ENCODE peak calls at places on chromosomes 1 and 21, in six cellular contexts. J, B, C, N, M and E are unnamed samples.

GRCh38 chr1:248196965-248197364 is at the start of gene OR2M3:
- DNase-seq in J (no peak), B (no peak), C (no peak), N (no peak), M (no peak), E (no peak)

GRCh38 chr1:226953175-226953800 is 13.2 kb downstream of the COQ8A start:
- DNase-seq in J (no peak), B (peak; percentile 18), C (no peak), N (no peak), M (peak; percentile 30), E (no peak)

GRCh38 chr1:224168859-224169380 is 14.1 kb upstream of the DEGS1 start:
- DNase-seq in J (no peak), B (no peak), C (no peak), N (no peak), M (no peak), E (no peak)

GRCh38 chr1:221511797-221512196 is 230.1 kb downstream of the DUSP10 start:
- DNase-seq in J (no peak), B (no peak), C (no peak), N (no peak), M (no peak), E (no peak)

GRCh38 chr21:26795866-26796329 is 49.3 kb downstream of the ADAMTS1 start:
- DNase-seq in J (peak; percentile 63), B (peak; percentile 70), C (no peak), N (no peak), M (no peak), E (no peak)

GRCh38 chr1:167500283-167500860 is 18.0 kb downstream of the CD247 start:
- DNase-seq in J (no peak), B (no peak), C (no peak), N (no peak), M (no peak), E (no peak)

GRCh38 chr1:8003431-8004112 is 22.5 kb downstream of the ERRFI1 start:
- DNase-seq in J (no peak), B (no peak), C (no peak), N (no peak), M (no peak), E (no peak)

GRCh38 chr1:224637510-224637909 is 21.4 kb downstream of the CNIH3 start:
- DNase-seq in J (no peak), B (no peak), C (no peak), N (no peak), M (no peak), E (no peak)

GRCh38 chr1:38327559-38327973 is 281.0 kb upstream of the POU3F1 start:
- DNase-seq in J (no peak), B (no peak), C (no peak), N (no peak), M (no peak), E (no peak)

GRCh38 chr1:154837679-154838171 is 32.4 kb downstream of the KCNN3 start:
- DNase-seq in J (peak; percentile 83), B (no peak), C (no peak), N (no peak), M (no peak), E (no peak)

GRCh38 chr1:226646026-226646869 is 92.8 kb downstream of the ITPKB start:
- DNase-seq in J (no peak), B (no peak), C (no peak), N (no peak), M (no peak), E (no peak)

GRCh38 chr1:159008744-159009188 is 941 bp upstream of the IFI16 start:
- DNase-seq in J (peak; percentile 49), B (no peak), C (peak; percentile 55), N (peak; percentile 29), M (no peak), E (no peak)

DNA sequence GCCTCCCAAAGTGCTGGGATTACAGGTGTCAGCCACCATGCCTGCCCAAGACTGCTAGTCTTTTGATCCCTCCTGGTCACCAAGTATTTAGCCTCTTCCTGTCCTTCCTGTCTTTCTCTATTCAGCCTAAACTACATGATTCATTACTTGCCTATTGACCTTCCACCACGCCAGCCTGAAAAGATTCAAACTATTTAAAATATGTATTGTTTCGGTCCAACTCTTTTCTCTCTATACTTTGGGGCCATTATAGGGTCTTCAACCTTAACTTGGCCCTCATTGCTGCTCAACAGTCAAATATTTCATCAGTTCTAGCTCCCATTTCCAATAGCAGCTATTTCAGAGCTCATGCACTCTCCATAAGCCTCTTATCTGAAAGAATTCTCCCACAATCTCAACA is 153.0 kb downstream of the TNFSF18 start:
- DNase-seq in J (no peak), B (no peak), C (no peak), N (no peak), M (no peak), E (no peak)
- TF ChIP-seq CTCF in J (no peak), B (no peak), C (no peak), N (no peak), M (no peak), E (no peak)

GRCh38 chr1:74733616-74734484 is 898 bp downstream of the TYW3 start:
- DNase-seq in J (peak; percentile 15), B (peak; percentile 38), C (no peak), N (no peak), M (no peak), E (peak; percentile 12)

GRCh38 chr1:74731399-74732052 is 1.3 kb downstream of the CRYZ start:
- DNase-seq in J (no peak), B (no peak), C (no peak), N (no peak), M (peak; percentile 67), E (no peak)

GRCh38 chr1:74729741-74730478 is 2.9 kb downstream of the CRYZ start:
- DNase-seq in J (no peak), B (peak; percentile 24), C (no peak), N (no peak), M (no peak), E (no peak)

GRCh38 chr1:74737360-74737759 is 4.4 kb downstream of the TYW3 start:
- DNase-seq in J (no peak), B (no peak), C (no peak), N (no peak), M (no peak), E (no peak)

GRCh38 chr1:74732960-74733615 is at the start of the genes CRYZ and TYW3:
- DNase-seq in J (peak; percentile 90), B (peak; percentile 95), C (peak; percentile 77), N (peak; percentile 92), M (peak; percentile 96), E (peak; percentile 46)
- TF ChIP-seq CTCF in J (no peak), B (no peak), C (no peak), N (no peak), M (no peak), E (no peak)

DNA sequence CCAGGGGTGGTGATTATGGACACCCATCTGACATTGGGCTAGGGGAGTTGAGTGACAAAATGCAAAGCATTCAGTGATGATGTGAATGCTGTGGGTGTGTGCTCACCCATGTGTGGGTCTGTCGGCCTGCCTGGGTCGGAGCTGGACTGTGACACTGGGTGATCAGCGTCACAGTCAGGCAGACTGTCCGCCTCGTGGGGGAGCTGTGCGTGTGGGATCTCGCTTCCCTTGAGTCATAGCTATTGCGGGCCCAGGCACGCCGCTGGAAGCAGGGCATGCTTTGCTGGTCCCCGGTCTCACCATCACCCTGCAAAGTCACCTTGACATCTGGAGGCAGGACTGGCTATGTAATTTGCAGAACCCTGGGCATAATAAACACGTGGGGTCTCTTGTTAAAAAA is 156.9 kb upstream of the IGSF21 start:
- DNase-seq in J (no peak), B (no peak), C (no peak), N (no peak), M (no peak), E (no peak)
- TF ChIP-seq CTCF in J (no peak), B (no peak), C (no peak), N (no peak), M (no peak), E (no peak)

GRCh38 chr1:63807063-63807462 is 33.2 kb downstream of the ROR1 start:
- DNase-seq in J (no peak), B (no peak), C (no peak), N (no peak), M (no peak), E (no peak)
- TF ChIP-seq CTCF in J (no peak), B (no peak), C (no peak), N (no peak), M (no peak), E (no peak)

DNA sequence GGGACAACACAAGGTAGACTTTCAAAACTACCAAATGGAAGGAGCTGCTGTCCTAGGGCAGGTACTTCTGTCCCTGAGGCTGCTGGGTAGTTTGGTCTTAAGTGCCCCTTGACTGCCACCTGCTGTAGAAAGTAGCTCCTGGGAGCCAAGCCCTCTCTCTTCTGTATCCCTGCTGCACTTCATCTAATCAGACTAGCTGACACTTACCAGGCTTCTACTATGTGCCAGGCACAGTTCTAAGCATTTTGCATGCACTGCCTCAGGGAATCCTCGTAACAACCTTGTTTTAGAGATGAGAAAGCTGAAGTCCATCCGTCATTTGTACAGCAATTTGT is 15.9 kb upstream of the SRSF4 start:
- DNase-seq in J (peak; percentile 48), B (no peak), C (no peak), N (no peak), M (peak; percentile 65), E (no peak)
- TF ChIP-seq CTCF in J (peak; percentile 48), B (no peak), C (peak; percentile 18), N (no peak), M (peak; percentile 66), E (peak; percentile 56)